ENCODE peak calls at places on chromosomes 5 and 9, in ten cellular contexts. One of them, this sample, is unnamed.

GRCh38 chr5:52560366-52560765 is 227.3 kb upstream of the ITGA1 start:
- DNase-seq in hepatocyte: peak; percentile 22
- DNase-seq in fibroblast of the aortic adventitia: peak; percentile 1
- DNase-seq in psoas muscle: no peak
- DNase-seq in ovary: no peak
- DNase-seq in stomach: no peak
- DNase-seq in left ventricle myocardium inferior: no peak
- DNase-seq in cardiac muscle cell: peak; percentile 31
- DNase-seq in HFF-Myc: no peak
- DNase-seq in HCT116: peak; percentile 3
- DNase-seq in this sample: no peak

GRCh38 chr5:74185599-74185998 is 454.9 kb downstream of the ENC1 start:
- DNase-seq in hepatocyte: no peak
- DNase-seq in fibroblast of the aortic adventitia: peak; percentile 31
- DNase-seq in psoas muscle: no peak
- DNase-seq in ovary: no peak
- DNase-seq in stomach: no peak
- DNase-seq in left ventricle myocardium inferior: no peak
- DNase-seq in cardiac muscle cell: no peak
- DNase-seq in HFF-Myc: no peak
- DNase-seq in HCT116: no peak
- DNase-seq in this sample: no peak

GRCh38 chr5:19462019-19462418 is 526.0 kb downstream of the CDH18 start:
- DNase-seq in hepatocyte: no peak
- DNase-seq in fibroblast of the aortic adventitia: no peak
- DNase-seq in psoas muscle: no peak
- DNase-seq in ovary: no peak
- DNase-seq in stomach: no peak
- DNase-seq in left ventricle myocardium inferior: no peak
- DNase-seq in cardiac muscle cell: no peak
- DNase-seq in HFF-Myc: no peak
- DNase-seq in HCT116: no peak
- DNase-seq in this sample: no peak

GRCh38 chr9:5750569-5750968 is 82.3 kb downstream of the ERMP1 start:
- DNase-seq in hepatocyte: no peak
- DNase-seq in fibroblast of the aortic adventitia: no peak
- DNase-seq in psoas muscle: no peak
- DNase-seq in ovary: no peak
- DNase-seq in stomach: no peak
- DNase-seq in left ventricle myocardium inferior: no peak
- DNase-seq in cardiac muscle cell: no peak
- DNase-seq in HFF-Myc: no peak
- DNase-seq in HCT116: no peak
- DNase-seq in this sample: no peak

GRCh38 chr5:609506-609905 is 2.6 kb upstream of the CEP72 start:
- DNase-seq in hepatocyte: no peak
- DNase-seq in fibroblast of the aortic adventitia: no peak
- DNase-seq in psoas muscle: no peak
- DNase-seq in ovary: no peak
- DNase-seq in stomach: peak; percentile 10
- DNase-seq in left ventricle myocardium inferior: no peak
- DNase-seq in cardiac muscle cell: no peak
- DNase-seq in HFF-Myc: no peak
- DNase-seq in HCT116: no peak
- DNase-seq in this sample: peak; percentile 78

GRCh38 chr9:132125944-132126720 is 35.7 kb upstream of the NTNG2 start:
- DNase-seq in hepatocyte: no peak
- DNase-seq in fibroblast of the aortic adventitia: no peak
- DNase-seq in psoas muscle: no peak
- DNase-seq in ovary: no peak
- DNase-seq in stomach: no peak
- DNase-seq in left ventricle myocardium inferior: no peak
- DNase-seq in cardiac muscle cell: no peak
- DNase-seq in HFF-Myc: no peak
- DNase-seq in HCT116: no peak
- DNase-seq in this sample: no peak

GRCh38 chr5:175853573-175854230 is 17.7 kb upstream of the CPLX2 start:
- DNase-seq in hepatocyte: peak; percentile 21
- DNase-seq in fibroblast of the aortic adventitia: no peak
- DNase-seq in psoas muscle: no peak
- DNase-seq in ovary: no peak
- DNase-seq in stomach: no peak
- DNase-seq in left ventricle myocardium inferior: peak; percentile 21
- DNase-seq in cardiac muscle cell: no peak
- DNase-seq in HFF-Myc: no peak
- DNase-seq in HCT116: no peak
- DNase-seq in this sample: no peak

GRCh38 chr5:146378981-146379380 is 40.3 kb downstream of the POU4F3 start:
- DNase-seq in hepatocyte: no peak
- DNase-seq in fibroblast of the aortic adventitia: no peak
- DNase-seq in psoas muscle: no peak
- DNase-seq in ovary: no peak
- DNase-seq in stomach: no peak
- DNase-seq in left ventricle myocardium inferior: no peak
- DNase-seq in cardiac muscle cell: no peak
- DNase-seq in HFF-Myc: no peak
- DNase-seq in HCT116: no peak
- DNase-seq in this sample: no peak

GRCh38 chr5:66851306-66851705 is 255.1 kb downstream of the MAST4 start:
- DNase-seq in hepatocyte: no peak
- DNase-seq in fibroblast of the aortic adventitia: no peak
- DNase-seq in psoas muscle: no peak
- DNase-seq in ovary: no peak
- DNase-seq in stomach: no peak
- DNase-seq in left ventricle myocardium inferior: no peak
- DNase-seq in cardiac muscle cell: no peak
- DNase-seq in HFF-Myc: no peak
- DNase-seq in HCT116: no peak
- DNase-seq in this sample: no peak

GRCh38 chr5:108753877-108754276 is 6.2 kb downstream of the FER start:
- DNase-seq in hepatocyte: no peak
- DNase-seq in fibroblast of the aortic adventitia: peak; percentile 66
- DNase-seq in psoas muscle: no peak
- DNase-seq in ovary: no peak
- DNase-seq in stomach: no peak
- DNase-seq in left ventricle myocardium inferior: no peak
- DNase-seq in cardiac muscle cell: no peak
- DNase-seq in HFF-Myc: peak; percentile 15
- DNase-seq in HCT116: peak; percentile 37
- DNase-seq in this sample: no peak

DNA sequence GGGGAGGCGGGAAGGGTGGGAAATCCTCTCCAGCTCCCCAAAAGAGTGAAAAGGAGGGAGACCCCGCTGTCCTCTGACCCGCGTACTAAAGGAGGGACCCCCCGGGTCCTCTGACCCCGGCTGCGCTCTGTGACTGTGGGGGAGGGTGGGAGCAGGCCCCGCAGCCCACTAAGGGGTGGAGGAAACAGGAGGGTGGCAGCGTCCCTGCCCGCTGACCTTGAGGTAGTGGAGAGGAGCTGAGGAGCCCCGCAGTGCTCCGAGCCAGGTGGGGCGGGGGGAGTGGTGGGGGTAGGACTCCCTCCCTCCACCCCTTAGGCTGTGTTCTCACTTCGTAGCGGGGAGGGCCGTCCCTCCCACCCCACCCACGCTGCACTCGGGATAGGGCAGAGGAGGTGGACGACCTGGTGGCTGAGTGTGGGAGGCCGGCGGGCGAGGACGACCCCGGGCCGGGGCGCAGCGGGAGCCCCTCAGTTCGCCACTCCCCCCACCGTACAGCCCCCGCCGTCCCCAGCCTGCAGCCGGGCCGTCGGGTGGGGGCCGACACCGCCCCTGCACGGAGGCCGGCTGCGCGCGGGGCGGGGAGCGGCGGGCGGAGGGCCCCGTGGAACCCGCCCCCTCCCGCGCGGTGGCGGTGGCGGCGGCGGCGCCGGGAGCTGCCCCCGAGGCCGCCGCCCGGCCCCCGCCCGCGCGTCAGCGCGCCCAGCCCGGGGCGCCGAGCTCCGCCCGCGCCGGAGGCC is at the start of gene ADCY2:
- DNase-seq in hepatocyte: no peak
- DNase-seq in fibroblast of the aortic adventitia: no peak
- DNase-seq in psoas muscle: peak; percentile 36
- DNase-seq in ovary: peak; percentile 25
- DNase-seq in stomach: no peak
- DNase-seq in left ventricle myocardium inferior: no peak
- DNase-seq in cardiac muscle cell: no peak
- DNase-seq in HFF-Myc: no peak
- DNase-seq in HCT116: no peak
- DNase-seq in this sample: no peak
- H3K4me3 ChIP-seq in hepatocyte: peak within 1 kb of the TSS; percentile 49
- H3K4me3 ChIP-seq in fibroblast of the aortic adventitia: peak within 1 kb of the TSS; percentile 62
- H3K4me3 ChIP-seq in psoas muscle: peak within 1 kb of the TSS; percentile 81
- H3K4me3 ChIP-seq in ovary: peak within 1 kb of the TSS; percentile 59
- H3K4me3 ChIP-seq in stomach: peak within 1 kb of the TSS; percentile 58
- H3K4me3 ChIP-seq in left ventricle myocardium inferior: peak within 1 kb of the TSS; percentile 60
- H3K4me3 ChIP-seq in cardiac muscle cell: peak within 1 kb of the TSS; percentile 67
- H3K4me3 ChIP-seq in HFF-Myc: no peak within 1 kb of the TSS
- H3K4me3 ChIP-seq in HCT116: no peak within 1 kb of the TSS
- H3K4me3 ChIP-seq in this sample: peak within 1 kb of the TSS; percentile 72

GRCh38 chr5:138752951-138753793 is at the start of gene CTNNA1:
- DNase-seq in hepatocyte: peak; percentile 92
- DNase-seq in fibroblast of the aortic adventitia: peak; percentile 61
- DNase-seq in psoas muscle: peak; percentile 83
- DNase-seq in ovary: peak; percentile 82
- DNase-seq in stomach: peak; percentile 82
- DNase-seq in left ventricle myocardium inferior: peak; percentile 85
- DNase-seq in cardiac muscle cell: peak; percentile 81
- DNase-seq in HFF-Myc: no peak
- DNase-seq in HCT116: peak; percentile 71
- DNase-seq in this sample: peak; percentile 95

GRCh38 chr5:138753794-138754698 is 821 bp downstream of the CTNNA1 start:
- DNase-seq in hepatocyte: peak; percentile 92
- DNase-seq in fibroblast of the aortic adventitia: peak; percentile 96
- DNase-seq in psoas muscle: peak; percentile 91
- DNase-seq in ovary: peak; percentile 81
- DNase-seq in stomach: peak; percentile 94
- DNase-seq in left ventricle myocardium inferior: peak; percentile 94
- DNase-seq in cardiac muscle cell: peak; percentile 92
- DNase-seq in HFF-Myc: peak; percentile 59
- DNase-seq in HCT116: peak; percentile 80
- DNase-seq in this sample: peak; percentile 99

GRCh38 chr5:138755084-138755748 is 2.0 kb downstream of the CTNNA1 start:
- DNase-seq in hepatocyte: no peak
- DNase-seq in fibroblast of the aortic adventitia: no peak
- DNase-seq in psoas muscle: no peak
- DNase-seq in ovary: no peak
- DNase-seq in stomach: no peak
- DNase-seq in left ventricle myocardium inferior: no peak
- DNase-seq in cardiac muscle cell: no peak
- DNase-seq in HFF-Myc: no peak
- DNase-seq in HCT116: no peak
- DNase-seq in this sample: no peak

GRCh38 chr5:138754699-138755057 is 1.5 kb downstream of the CTNNA1 start:
- DNase-seq in hepatocyte: peak; percentile 44
- DNase-seq in fibroblast of the aortic adventitia: no peak
- DNase-seq in psoas muscle: no peak
- DNase-seq in ovary: no peak
- DNase-seq in stomach: no peak
- DNase-seq in left ventricle myocardium inferior: no peak
- DNase-seq in cardiac muscle cell: no peak
- DNase-seq in HFF-Myc: no peak
- DNase-seq in HCT116: peak; percentile 39
- DNase-seq in this sample: no peak

DNA sequence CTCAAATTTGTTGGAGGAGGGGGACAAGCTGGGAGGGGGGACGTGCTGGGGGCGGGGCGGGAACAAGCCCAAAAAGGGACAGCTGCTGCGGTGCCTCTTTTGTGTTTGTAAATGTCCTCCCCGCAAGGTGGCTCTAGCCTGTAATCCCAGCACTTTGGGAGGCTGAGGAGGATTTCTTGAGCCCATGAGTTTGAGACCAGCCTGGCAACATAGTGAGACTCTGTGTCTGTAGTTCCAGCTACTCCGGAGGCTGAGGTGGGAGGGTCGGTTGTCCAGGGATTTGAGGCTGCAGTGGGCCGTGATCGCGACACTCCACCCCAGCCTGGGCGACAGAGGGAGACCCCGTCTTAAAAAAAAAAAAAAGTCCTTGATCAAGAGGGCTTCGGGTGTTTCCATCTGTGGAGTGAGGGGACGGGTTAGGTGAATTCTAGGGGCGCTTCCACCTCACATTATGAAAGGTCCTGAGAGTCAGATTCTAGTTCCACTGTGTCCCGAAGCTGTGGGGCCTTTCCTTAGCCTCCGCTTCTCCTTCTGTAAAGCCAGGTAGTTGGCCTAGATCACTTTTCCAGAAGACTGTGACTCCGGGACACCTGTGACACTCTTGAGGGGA is 779 bp upstream of the CTNNA1 start:
- DNase-seq in hepatocyte: peak; percentile 37
- DNase-seq in fibroblast of the aortic adventitia: peak; percentile 35
- DNase-seq in psoas muscle: no peak
- DNase-seq in ovary: no peak
- DNase-seq in stomach: no peak
- DNase-seq in left ventricle myocardium inferior: peak; percentile 20
- DNase-seq in cardiac muscle cell: peak; percentile 17
- DNase-seq in HFF-Myc: no peak
- DNase-seq in HCT116: peak; percentile 34
- DNase-seq in this sample: no peak
- TF ChIP-seq CTCF in hepatocyte: peak; percentile 25
- TF ChIP-seq CTCF in fibroblast of the aortic adventitia: peak; percentile 15
- TF ChIP-seq CTCF in psoas muscle: no peak
- TF ChIP-seq CTCF in ovary: no peak
- TF ChIP-seq CTCF in stomach: no peak
- TF ChIP-seq CTCF in left ventricle myocardium inferior: peak; percentile 15
- TF ChIP-seq CTCF in cardiac muscle cell: no peak
- TF ChIP-seq CTCF in HFF-Myc: peak; percentile 7
- TF ChIP-seq CTCF in HCT116: no peak
- TF ChIP-seq CTCF in this sample: no peak

GRCh38 chr9:20442461-20443319 is 179.6 kb downstream of the MLLT3 start:
- DNase-seq in hepatocyte: no peak
- DNase-seq in fibroblast of the aortic adventitia: no peak
- DNase-seq in psoas muscle: no peak
- DNase-seq in ovary: no peak
- DNase-seq in stomach: no peak
- DNase-seq in left ventricle myocardium inferior: no peak
- DNase-seq in cardiac muscle cell: no peak
- DNase-seq in HFF-Myc: no peak
- DNase-seq in HCT116: no peak
- DNase-seq in this sample: no peak
- H3K4me3 ChIP-seq in hepatocyte: no peak overlapping the region
- H3K4me3 ChIP-seq in fibroblast of the aortic adventitia: no peak overlapping the region
- H3K4me3 ChIP-seq in psoas muscle: no peak overlapping the region
- H3K4me3 ChIP-seq in ovary: no peak overlapping the region
- H3K4me3 ChIP-seq in stomach: no peak overlapping the region
- H3K4me3 ChIP-seq in left ventricle myocardium inferior: no peak overlapping the region
- H3K4me3 ChIP-seq in cardiac muscle cell: no peak overlapping the region
- H3K4me3 ChIP-seq in HFF-Myc: no peak overlapping the region
- H3K4me3 ChIP-seq in HCT116: no peak overlapping the region
- H3K4me3 ChIP-seq in this sample: no peak overlapping the region

DNA sequence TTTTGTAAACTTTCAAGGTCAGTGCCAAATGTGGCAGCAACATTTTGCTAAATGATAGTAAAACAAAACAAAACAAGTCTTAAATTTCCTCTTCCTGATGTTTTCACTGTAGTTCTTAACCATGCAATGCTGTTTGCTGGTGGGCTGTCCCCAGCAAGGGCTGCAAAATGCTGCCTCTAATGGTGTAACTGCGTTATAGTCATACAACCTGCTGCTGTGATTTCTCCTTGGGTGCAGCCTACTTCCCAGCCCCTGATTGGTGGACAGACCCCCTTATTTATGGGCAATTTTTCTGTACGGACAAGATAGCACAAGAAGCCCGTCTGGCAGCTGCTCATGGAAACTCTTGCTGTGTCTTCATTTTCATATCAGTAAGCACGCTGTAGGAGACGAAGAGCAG is 26.6 kb upstream of the PIP5K1B start:
- DNase-seq in hepatocyte: peak; percentile 66
- DNase-seq in fibroblast of the aortic adventitia: no peak
- DNase-seq in psoas muscle: no peak
- DNase-seq in ovary: no peak
- DNase-seq in stomach: no peak
- DNase-seq in left ventricle myocardium inferior: no peak
- DNase-seq in cardiac muscle cell: peak; percentile 53
- DNase-seq in HFF-Myc: no peak
- DNase-seq in HCT116: peak; percentile 29
- DNase-seq in this sample: no peak
- TF ChIP-seq CTCF in hepatocyte: peak; percentile 61
- TF ChIP-seq CTCF in fibroblast of the aortic adventitia: no peak
- TF ChIP-seq CTCF in psoas muscle: peak; percentile 5
- TF ChIP-seq CTCF in ovary: no peak
- TF ChIP-seq CTCF in stomach: no peak
- TF ChIP-seq CTCF in left ventricle myocardium inferior: peak; percentile 54
- TF ChIP-seq CTCF in cardiac muscle cell: peak; percentile 32
- TF ChIP-seq CTCF in HFF-Myc: peak; percentile 20
- TF ChIP-seq CTCF in HCT116: no peak
- TF ChIP-seq CTCF in this sample: no peak